ENCODE peak calls at places on chromosomes 11 and 22, in nine cellular contexts. One of them, this sample, is unnamed.
A peak's percentile ranks its signal among the peaks of the same experiment; 100 is the strongest.

GRCh38 chr11:44456544-44457270 is 108.8 kb upstream of the CD82 start:
- DNase-seq in KBM-7: no peak
- DNase-seq in dermis microvascular lymphatic vessel endothelial cell: no peak
- DNase-seq in glomerular endothelial cell: no peak
- DNase-seq in SK-N-DZ: no peak
- DNase-seq in RPMI8226: peak; percentile 28
- DNase-seq in effector CD4-positive, alpha-beta T cell: no peak
- DNase-seq in stimulated activated CD4-positive, alpha-beta T cell treated with anti-CD3 and anti-CD28 coated beads, Interleukin-12 subunit alpha, Interleukin-12 subunit beta, amount 100 ng/mL, for 24 hours: no peak
- DNase-seq in pancreas: no peak
- DNase-seq in this sample: no peak

GRCh38 chr22:19680911-19681862 is 33.1 kb upstream of the SEPTIN5 start:
- DNase-seq in KBM-7: no peak
- DNase-seq in dermis microvascular lymphatic vessel endothelial cell: no peak
- DNase-seq in glomerular endothelial cell: no peak
- DNase-seq in SK-N-DZ: no peak
- DNase-seq in RPMI8226: no peak
- DNase-seq in effector CD4-positive, alpha-beta T cell: no peak
- DNase-seq in stimulated activated CD4-positive, alpha-beta T cell treated with anti-CD3 and anti-CD28 coated beads, Interleukin-12 subunit alpha, Interleukin-12 subunit beta, amount 100 ng/mL, for 24 hours: no peak
- DNase-seq in pancreas: no peak
- DNase-seq in this sample: no peak

GRCh38 chr11:69166186-69167115 is 10.7 kb downstream of the SMIM38 start:
- DNase-seq in KBM-7: peak; percentile 60
- DNase-seq in dermis microvascular lymphatic vessel endothelial cell: peak; percentile 63
- DNase-seq in glomerular endothelial cell: peak; percentile 33
- DNase-seq in SK-N-DZ: no peak
- DNase-seq in RPMI8226: peak; percentile 84
- DNase-seq in effector CD4-positive, alpha-beta T cell: no peak
- DNase-seq in stimulated activated CD4-positive, alpha-beta T cell treated with anti-CD3 and anti-CD28 coated beads, Interleukin-12 subunit alpha, Interleukin-12 subunit beta, amount 100 ng/mL, for 24 hours: peak; percentile 21
- DNase-seq in pancreas: no peak
- DNase-seq in this sample: no peak

GRCh38 chr11:45468265-45468856 is 182.2 kb upstream of the SYT13 start:
- DNase-seq in KBM-7: no peak
- DNase-seq in dermis microvascular lymphatic vessel endothelial cell: no peak
- DNase-seq in glomerular endothelial cell: peak; percentile 16
- DNase-seq in SK-N-DZ: no peak
- DNase-seq in RPMI8226: no peak
- DNase-seq in effector CD4-positive, alpha-beta T cell: no peak
- DNase-seq in stimulated activated CD4-positive, alpha-beta T cell treated with anti-CD3 and anti-CD28 coated beads, Interleukin-12 subunit alpha, Interleukin-12 subunit beta, amount 100 ng/mL, for 24 hours: no peak
- DNase-seq in pancreas: no peak
- DNase-seq in this sample: no peak

GRCh38 chr11:61495801-61496601 is 12.5 kb upstream of the LRRC10B start:
- DNase-seq in KBM-7: no peak
- DNase-seq in dermis microvascular lymphatic vessel endothelial cell: no peak
- DNase-seq in glomerular endothelial cell: no peak
- DNase-seq in SK-N-DZ: peak; percentile 76
- DNase-seq in RPMI8226: peak; percentile 66
- DNase-seq in effector CD4-positive, alpha-beta T cell: no peak
- DNase-seq in stimulated activated CD4-positive, alpha-beta T cell treated with anti-CD3 and anti-CD28 coated beads, Interleukin-12 subunit alpha, Interleukin-12 subunit beta, amount 100 ng/mL, for 24 hours: no peak
- DNase-seq in pancreas: no peak
- DNase-seq in this sample: no peak

GRCh38 chr11:65506770-65507485 is 8.1 kb downstream of the MALAT1 start:
- DNase-seq in KBM-7: peak; percentile 81
- DNase-seq in dermis microvascular lymphatic vessel endothelial cell: peak; percentile 77
- DNase-seq in glomerular endothelial cell: no peak
- DNase-seq in SK-N-DZ: peak; percentile 71
- DNase-seq in RPMI8226: peak; percentile 79
- DNase-seq in effector CD4-positive, alpha-beta T cell: no peak
- DNase-seq in stimulated activated CD4-positive, alpha-beta T cell treated with anti-CD3 and anti-CD28 coated beads, Interleukin-12 subunit alpha, Interleukin-12 subunit beta, amount 100 ng/mL, for 24 hours: no peak
- DNase-seq in pancreas: no peak
- DNase-seq in this sample: no peak

GRCh38 chr22:27857441-27857840 is 55.9 kb upstream of the MN1 start:
- DNase-seq in KBM-7: no peak
- DNase-seq in dermis microvascular lymphatic vessel endothelial cell: no peak
- DNase-seq in glomerular endothelial cell: no peak
- DNase-seq in SK-N-DZ: no peak
- DNase-seq in RPMI8226: no peak
- DNase-seq in effector CD4-positive, alpha-beta T cell: no peak
- DNase-seq in stimulated activated CD4-positive, alpha-beta T cell treated with anti-CD3 and anti-CD28 coated beads, Interleukin-12 subunit alpha, Interleukin-12 subunit beta, amount 100 ng/mL, for 24 hours: no peak
- DNase-seq in pancreas: no peak
- DNase-seq in this sample: no peak

GRCh38 chr22:39868741-39869140 is 24.8 kb downstream of the ENTHD1 start:
- DNase-seq in KBM-7: no peak
- DNase-seq in dermis microvascular lymphatic vessel endothelial cell: no peak
- DNase-seq in glomerular endothelial cell: no peak
- DNase-seq in SK-N-DZ: no peak
- DNase-seq in RPMI8226: no peak
- DNase-seq in effector CD4-positive, alpha-beta T cell: no peak
- DNase-seq in stimulated activated CD4-positive, alpha-beta T cell treated with anti-CD3 and anti-CD28 coated beads, Interleukin-12 subunit alpha, Interleukin-12 subunit beta, amount 100 ng/mL, for 24 hours: no peak
- DNase-seq in pancreas: no peak
- DNase-seq in this sample: no peak

GRCh38 chr22:49997932-49998717 is 14.4 kb downstream of the IL17REL start:
- DNase-seq in KBM-7: no peak
- DNase-seq in dermis microvascular lymphatic vessel endothelial cell: no peak
- DNase-seq in glomerular endothelial cell: no peak
- DNase-seq in SK-N-DZ: no peak
- DNase-seq in RPMI8226: no peak
- DNase-seq in effector CD4-positive, alpha-beta T cell: no peak
- DNase-seq in stimulated activated CD4-positive, alpha-beta T cell treated with anti-CD3 and anti-CD28 coated beads, Interleukin-12 subunit alpha, Interleukin-12 subunit beta, amount 100 ng/mL, for 24 hours: no peak
- DNase-seq in pancreas: no peak
- DNase-seq in this sample: no peak

GRCh38 chr11:76599041-76600013 is 71.2 kb downstream of the LRRC32 start:
- DNase-seq in KBM-7: no peak
- DNase-seq in dermis microvascular lymphatic vessel endothelial cell: no peak
- DNase-seq in glomerular endothelial cell: no peak
- DNase-seq in SK-N-DZ: peak; percentile 49
- DNase-seq in RPMI8226: no peak
- DNase-seq in effector CD4-positive, alpha-beta T cell: no peak
- DNase-seq in stimulated activated CD4-positive, alpha-beta T cell treated with anti-CD3 and anti-CD28 coated beads, Interleukin-12 subunit alpha, Interleukin-12 subunit beta, amount 100 ng/mL, for 24 hours: no peak
- DNase-seq in pancreas: no peak
- DNase-seq in this sample: no peak

GRCh38 chr11:94638902-94639373 is 71.8 kb downstream of the PIWIL4 start:
- DNase-seq in KBM-7: peak; percentile 53
- DNase-seq in dermis microvascular lymphatic vessel endothelial cell: no peak
- DNase-seq in glomerular endothelial cell: no peak
- DNase-seq in SK-N-DZ: no peak
- DNase-seq in RPMI8226: no peak
- DNase-seq in effector CD4-positive, alpha-beta T cell: no peak
- DNase-seq in stimulated activated CD4-positive, alpha-beta T cell treated with anti-CD3 and anti-CD28 coated beads, Interleukin-12 subunit alpha, Interleukin-12 subunit beta, amount 100 ng/mL, for 24 hours: no peak
- DNase-seq in pancreas: no peak
- DNase-seq in this sample: no peak

This sample was measured in T-helper 22 cell.